ENCODE peak calls at places on chromosome 18, in six cellular contexts. J, F, C, X, E and W are unnamed samples.

GRCh38 chr18:43213816-43214215 is 63.5 kb downstream of the SYT4 start:
- DNase-seq in J (no peak), F (no peak), C (no peak), X (no peak), E (no peak), W (no peak)

GRCh38 chr18:7366597-7366996 is 135.7 kb downstream of the LRRC30 start:
- DNase-seq in J (no peak), F (no peak), C (no peak), X (no peak), E (no peak), W (no peak)

GRCh38 chr18:10736984-10737383 is 211.2 kb downstream of the NAPG start:
- DNase-seq in J (no peak), F (peak), C (no peak), X (no peak), E (no peak), W (no peak)

GRCh38 chr18:37450434-37451133 is 115.0 kb downstream of the CELF4 start:
- DNase-seq in J (no peak), F (no peak), C (no peak), X (no peak), E (peak), W (no peak)

GRCh38 chr18:78196280-78196679 is 783.3 kb upstream of the SALL3 start:
- DNase-seq in J (no peak), F (no peak), C (no peak), X (no peak), E (no peak), W (no peak)

GRCh38 chr18:33839452-33840225 is 261.6 kb downstream of the ASXL3 start:
- DNase-seq in J (peak), F (peak), C (peak), X (no peak), E (no peak), W (no peak)

GRCh38 chr18:8610442-8610801 is 1.2 kb downstream of the RAB12 start:
- DNase-seq in J (no peak), F (no peak), C (no peak), X (no peak), E (no peak), W (no peak)

GRCh38 chr18:70289351-70290330 is 796 bp downstream of the SOCS6 start:
- DNase-seq in J (no peak), F (peak), C (no peak), X (peak), E (peak), W (no peak)

GRCh38 chr18:50750546-50750945 is 69.3 kb downstream of the MRO start:
- DNase-seq in J (no peak), F (no peak), C (no peak), X (no peak), E (no peak), W (no peak)

GRCh38 chr18:24695168-24695567 is 234.7 kb downstream of the HRH4 start:
- DNase-seq in J (no peak), F (no peak), C (no peak), X (no peak), E (no peak), W (no peak)

GRCh38 chr18:34650121-34650545 is 60.0 kb upstream of the DTNA start:
- DNase-seq in J (no peak), F (no peak), C (no peak), X (no peak), E (no peak), W (no peak)

GRCh38 chr18:37322497-37323035 is 243.0 kb downstream of the CELF4 start:
- DNase-seq in J (peak), F (peak), C (peak), X (peak), E (peak), W (no peak)

GRCh38 chr18:961644-962355 is 57.1 kb downstream of the ADCYAP1 start:
- DNase-seq in J (peak), F (peak), C (peak), X (no peak), E (peak), W (no peak)

GRCh38 chr18:75218064-75218463 is 7.5 kb downstream of the TSHZ1 start:
- DNase-seq in J (no peak), F (no peak), C (no peak), X (no peak), E (no peak), W (no peak)

GRCh38 chr18:54358495-54358793 is 738 bp downstream of the C18orf54 start:
- DNase-seq in J (no peak), F (peak), C (no peak), X (no peak), E (no peak), W (no peak)

GRCh38 chr18:55413474-55413873 is 174.5 kb downstream of the TCF4 start:
- DNase-seq in J (no peak), F (no peak), C (no peak), X (no peak), E (no peak), W (no peak)

GRCh38 chr18:2218101-2218500 is 353.2 kb downstream of the METTL4 start:
- DNase-seq in J (no peak), F (no peak), C (no peak), X (no peak), E (no peak), W (no peak)

GRCh38 chr18:58847383-58848071 is 17.1 kb upstream of the ZNF532 start:
- DNase-seq in J (no peak), F (no peak), C (no peak), X (no peak), E (peak), W (no peak)

GRCh38 chr18:74463271-74463670 is 6.2 kb upstream of the DIPK1C start:
- DNase-seq in J (no peak), F (no peak), C (no peak), X (no peak), E (no peak), W (no peak)

GRCh38 chr18:8769509-8769908 is 64.2 kb downstream of the MTCL1 start:
- DNase-seq in J (no peak), F (no peak), C (no peak), X (no peak), E (no peak), W (no peak)

DNA sequence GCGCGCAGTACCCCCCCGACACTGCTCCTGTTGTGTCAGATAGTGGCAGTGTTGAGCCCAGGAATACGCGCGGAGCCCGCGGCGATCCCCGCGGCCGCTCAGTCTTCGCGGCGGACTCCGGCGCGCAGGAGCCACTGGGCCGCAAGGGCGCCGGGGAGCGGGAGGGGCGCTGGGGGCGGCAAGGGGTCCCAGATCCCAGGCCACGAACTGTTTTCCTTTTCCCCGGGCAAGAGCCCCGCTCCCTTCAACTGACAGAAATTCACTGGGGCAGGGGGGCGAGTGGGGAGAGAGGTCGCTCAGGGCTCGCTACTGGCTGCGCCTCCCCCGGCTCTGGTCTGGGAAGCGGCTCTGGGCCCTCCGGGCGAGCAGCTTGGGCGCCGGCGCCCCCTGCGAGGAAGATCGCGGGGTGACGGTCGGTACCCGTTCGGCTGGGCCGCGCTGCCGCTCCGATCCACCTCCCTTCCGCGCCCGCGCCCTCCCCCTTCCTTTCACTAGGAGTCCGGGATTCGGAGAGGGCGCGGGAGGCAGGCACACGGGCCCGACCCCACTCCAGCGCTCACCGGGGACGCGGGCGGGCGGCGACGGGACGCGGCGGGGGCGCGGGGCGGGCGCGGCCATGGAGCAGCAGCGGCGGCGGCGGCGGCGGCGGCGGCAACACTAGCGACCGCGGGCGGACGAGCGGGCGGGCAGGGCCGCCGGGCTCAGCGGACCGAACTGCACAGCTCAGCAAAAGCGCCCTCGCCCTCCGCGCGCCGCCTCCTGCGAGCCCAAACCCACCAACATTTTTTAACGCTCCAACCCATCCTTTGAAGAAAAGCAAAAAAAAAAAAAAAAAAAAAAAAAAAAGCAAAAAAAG is 1.4 kb upstream of the SETBP1 start:
- DNase-seq in J (peak), F (peak), C (no peak), X (peak), E (peak), W (peak)
- TF ChIP-seq POLR2A in J (no peak), F (no peak), C (no peak), X (no peak), E (peak), W (peak)

DNA sequence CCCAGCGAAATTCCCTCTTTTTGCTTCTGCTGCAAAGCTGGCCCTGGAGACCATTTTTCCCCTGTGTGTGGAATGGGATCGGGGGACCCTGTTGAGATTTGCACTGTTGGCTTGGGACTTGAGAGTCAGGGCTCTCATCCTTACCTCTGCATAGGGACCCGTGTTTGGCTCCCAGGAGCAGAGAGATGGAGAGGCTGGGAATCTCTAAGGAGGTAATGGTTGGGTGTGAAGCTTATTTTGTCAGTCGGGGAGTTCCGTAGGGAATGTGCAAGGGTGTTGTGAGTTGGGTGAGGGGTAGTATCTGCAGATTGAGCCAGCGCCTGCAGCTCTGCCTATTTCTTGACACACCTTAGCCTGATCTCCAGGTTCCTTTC is 4.5 kb downstream of the GATA6 start:
- DNase-seq in J (no peak), F (no peak), C (no peak), X (no peak), E (no peak), W (no peak)
- H3K27ac ChIP-seq in J (no peak), F (no peak), C (no peak), X (peak), E (peak), W (no peak)

GRCh38 chr18:73264562-73264921 is 396.8 kb upstream of the NETO1 start:
- DNase-seq in J (no peak), F (peak), C (no peak), X (no peak), E (no peak), W (no peak)
- H3K4me3 ChIP-seq in J (no peak), F (peak), C (no peak), X (no peak), E (no peak), W (no peak)

DNA sequence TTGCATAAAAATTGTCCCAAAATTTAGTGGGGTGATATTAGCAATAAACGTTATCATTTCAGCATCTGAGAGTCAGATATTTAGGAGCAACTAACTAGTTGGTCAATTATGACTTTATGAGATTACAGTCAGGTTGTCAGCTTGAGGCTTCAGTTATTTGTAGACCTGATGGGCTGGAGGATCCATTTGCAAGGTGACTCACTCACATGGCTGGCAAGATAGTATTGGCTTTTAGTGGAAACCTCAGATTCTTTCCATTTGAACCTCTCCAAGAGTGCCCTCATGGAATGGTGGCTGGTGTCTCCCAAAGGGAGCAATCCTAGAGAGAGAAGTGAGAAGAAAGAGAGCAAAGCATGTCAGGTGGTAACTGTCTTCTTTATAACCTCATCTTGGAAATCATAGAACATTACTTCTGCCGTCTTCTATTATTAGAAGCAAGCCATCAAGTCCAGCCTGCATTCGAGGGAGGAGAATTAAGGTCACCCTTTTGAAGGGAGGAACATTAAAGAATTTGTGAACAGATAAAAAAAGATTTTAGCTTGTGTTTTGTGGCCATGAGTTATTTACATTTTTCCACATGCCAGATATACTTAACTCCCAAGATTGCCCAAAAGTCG is 92.5 kb downstream of the HAUS1 start:
- DNase-seq in J (no peak), F (no peak), C (peak), X (no peak), E (no peak), W (no peak)
- TF ChIP-seq POLR2A in J (no peak), F (no peak), C (no peak), X (no peak), E (no peak), W (no peak)

DNA sequence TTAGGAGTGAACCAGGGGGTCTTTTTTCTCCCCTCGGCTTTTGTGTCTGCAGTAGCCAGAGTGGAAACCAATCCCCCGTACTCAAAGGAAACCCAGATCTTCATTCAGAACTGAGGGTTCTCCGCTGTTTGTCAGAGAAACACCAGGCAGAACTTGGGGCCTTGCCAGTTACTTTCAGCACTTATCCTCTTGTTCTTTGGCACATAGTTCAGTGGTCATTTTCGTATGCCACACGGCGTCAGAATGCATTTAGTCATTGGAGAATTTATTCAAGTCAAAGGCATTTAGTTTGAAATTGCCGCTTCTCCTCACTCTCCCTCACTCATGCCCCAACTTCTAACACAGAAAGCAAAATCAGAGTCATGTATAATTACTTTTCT is 102.9 kb downstream of the CABLES1 start:
- DNase-seq in J (no peak), F (peak), C (no peak), X (peak), E (no peak), W (no peak)
- H3K27ac ChIP-seq in J (no peak), F (no peak), C (no peak), X (peak), E (peak), W (peak)

GRCh38 chr18:63183263-63183662 is 136.3 kb downstream of the BCL2 start:
- DNase-seq in J (no peak), F (no peak), C (no peak), X (no peak), E (no peak), W (no peak)

GRCh38 chr18:63183952-63184351 is 135.6 kb downstream of the BCL2 start:
- DNase-seq in J (no peak), F (no peak), C (no peak), X (no peak), E (no peak), W (no peak)

GRCh38 chr18:63181706-63182105 is 137.9 kb downstream of the BCL2 start:
- DNase-seq in J (no peak), F (no peak), C (no peak), X (no peak), E (no peak), W (no peak)

GRCh38 chr18:63182247-63182771 is 137.3 kb downstream of the BCL2 start:
- DNase-seq in J (no peak), F (no peak), C (no peak), X (no peak), E (no peak), W (no peak)

GRCh38 chr18:63182861-63183260 is 136.7 kb downstream of the BCL2 start:
- DNase-seq in J (no peak), F (no peak), C (no peak), X (no peak), E (no peak), W (no peak)
- H3K4me3 ChIP-seq in J (no peak), F (no peak), C (no peak), X (no peak), E (no peak), W (no peak)

GRCh38 chr18:62660741-62661140 is 54.6 kb upstream of the PHLPP1 start:
- DNase-seq in J (no peak), F (no peak), C (no peak), X (no peak), E (no peak), W (no peak)
- TF ChIP-seq POLR2A in J (no peak), F (no peak), C (no peak), X (no peak), E (no peak), W (no peak)